ENCODE peak calls at places on chromosomes 7 and 10, in eight cellular contexts. E, N, L, P, H, Q, S and X are unnamed samples. For H3K4me1, the result is how much of the 10 kb centered on the place peaks cover.

GRCh38 chr10:119658274-119658673 is 7.1 kb downstream of the BAG3 start:
- DNase-seq in N (peak), S (no peak), Q (peak), L (no peak), E (peak), H (peak), P (peak), X (peak)

GRCh38 chr7:133975130-133975529 is 152.0 kb upstream of the LRGUK start:
- DNase-seq in N (no peak), Q (no peak), S (no peak), L (no peak), H (no peak), P (no peak), E (peak), X (no peak)

GRCh38 chr10:112374724-112375541 is 1.0 kb downstream of the ACSL5 start:
- DNase-seq in S (no peak), H (peak), E (no peak), L (peak), N (no peak), Q (no peak), P (no peak), X (no peak)

GRCh38 chr10:97356318-97356914 is 21.9 kb upstream of the FRAT2 start:
- DNase-seq in P (no peak), E (no peak), Q (no peak), H (no peak), L (no peak), N (no peak), S (no peak), X (no peak)

GRCh38 chr7:11206131-11206921 is 232.7 kb downstream of the PHF14 start:
- DNase-seq in S (no peak), H (no peak), N (no peak), L (no peak), P (no peak), Q (no peak), E (no peak), X (no peak)

GRCh38 chr10:71216751-71217265 is 4.4 kb downstream of the UNC5B start:
- DNase-seq in E (no peak), S (no peak), N (peak), Q (no peak), H (no peak), L (no peak), P (no peak), X (no peak)

GRCh38 chr7:137886706-137887105 is 39.9 kb upstream of the DGKI start:
- DNase-seq in H (no peak), P (no peak), S (no peak), E (peak), L (no peak), N (no peak), Q (no peak), X (no peak)

GRCh38 chr10:31698169-31698890 is 230.3 kb downstream of the ARHGAP12 start:
- DNase-seq in N (no peak), Q (no peak), H (no peak), S (no peak), L (no peak), P (no peak), E (peak), X (peak)

GRCh38 chr7:76358053-76358477 is 726 bp downstream of the YWHAG start:
- DNase-seq in L (no peak), N (peak), E (peak), P (peak), H (no peak), S (no peak), Q (peak), X (peak)

GRCh38 chr10:97090035-97090434 is 95.7 kb downstream of the SLIT1 start:
- DNase-seq in E (no peak), H (no peak), N (no peak), Q (no peak), L (no peak), S (no peak), P (no peak), X (no peak)

GRCh38 chr10:79242620-79243152 is 104.6 kb upstream of the PPIF start:
- DNase-seq in N (peak), P (peak), H (peak), S (no peak), Q (peak), L (peak), E (peak), X (peak)

GRCh38 chr7:27586825-27587224 is 75.9 kb downstream of the HIBADH start:
- DNase-seq in L (no peak), Q (peak), N (no peak), E (no peak), H (no peak), S (no peak), P (peak), X (no peak)

GRCh38 chr7:11458736-11459483 is 373.1 kb downstream of the THSD7A start:
- DNase-seq in P (no peak), L (no peak), N (no peak), E (peak), Q (no peak), H (no peak), S (no peak), X (no peak)

GRCh38 chr10:77609781-77610272 is 27.8 kb downstream of the KCNMA1 start:
- DNase-seq in Q (no peak), H (no peak), L (no peak), S (no peak), N (no peak), E (peak), P (no peak), X (no peak)

GRCh38 chr7:158120313-158120712 is 467.3 kb downstream of the PTPRN2 start:
- DNase-seq in Q (no peak), L (no peak), S (no peak), E (no peak), H (no peak), P (no peak), N (no peak), X (no peak)

GRCh38 chr10:101336382-101336781 is 17.6 kb upstream of the BTRC start:
- DNase-seq in E (no peak), L (no peak), P (no peak), H (no peak), N (no peak), S (no peak), Q (no peak), X (no peak)

GRCh38 chr10:61789031-61789430 is 112.5 kb upstream of the ARID5B start:
- DNase-seq in E (no peak), S (no peak), L (no peak), P (no peak), N (no peak), Q (no peak), H (no peak), X (no peak)

GRCh38 chr7:132296820-132297219 is 279.4 kb downstream of the PLXNA4 start:
- DNase-seq in L (no peak), N (no peak), P (no peak), S (no peak), Q (no peak), H (no peak), E (no peak), X (no peak)

GRCh38 chr7:158248816-158249215 is 338.8 kb downstream of the PTPRN2 start:
- DNase-seq in S (no peak), Q (no peak), H (no peak), E (no peak), L (no peak), N (no peak), P (no peak), X (no peak)

GRCh38 chr7:34991938-34992840 is 45.1 kb downstream of the DPY19L1 start:
- DNase-seq in H (no peak), E (peak), S (no peak), N (no peak), P (no peak), L (peak), Q (peak), X (peak)

DNA sequence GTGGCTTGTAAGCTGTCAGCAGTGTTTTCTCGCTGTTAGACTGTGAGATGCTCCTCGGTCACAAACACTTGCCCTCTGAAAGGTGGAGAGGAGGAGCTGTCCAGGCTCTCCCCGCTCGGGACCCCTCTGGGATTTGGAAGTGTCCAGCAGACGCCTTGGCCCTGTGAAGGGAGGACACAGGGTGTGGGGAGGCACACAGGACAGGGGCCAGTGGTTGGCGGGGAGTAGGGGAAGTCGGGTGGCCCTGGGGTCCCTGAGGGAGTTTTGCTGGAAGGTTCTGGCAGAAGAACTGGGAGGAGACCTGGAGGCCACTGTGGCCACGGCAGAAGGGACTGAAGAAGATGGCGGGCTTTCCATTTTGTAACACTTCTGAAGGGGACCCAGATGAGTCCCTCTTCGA is 47.2 kb upstream of the DPYSL4 start:
- DNase-seq in S (no peak), L (no peak), P (peak), E (no peak), N (no peak), Q (peak), H (no peak), X (no peak)
- H3K4me3 ChIP-seq in S (no peak), L (no peak), P (no peak), E (no peak), N (no peak), Q (no peak), H (no peak), X (no peak)

GRCh38 chr10:127948791-127949190 is 41.9 kb downstream of the PTPRE start:
- DNase-seq in E (no peak), Q (no peak), H (no peak), S (no peak), L (no peak), P (no peak), N (no peak), X (no peak)
- H3K4me1 ChIP-seq in E (under half), Q (under half), H (under half), S (under half), L (under half), P (under half), N (under half), X (under half)

GRCh38 chr7:47535704-47536628 is 45.9 kb downstream of the TNS3 start:
- DNase-seq in H (no peak), L (no peak), N (no peak), S (no peak), P (no peak), E (no peak), Q (peak), X (no peak)
- H3K4me3 ChIP-seq in H (peak), L (no peak), N (peak), S (no peak), P (no peak), E (no peak), Q (no peak), X (no peak)

DNA sequence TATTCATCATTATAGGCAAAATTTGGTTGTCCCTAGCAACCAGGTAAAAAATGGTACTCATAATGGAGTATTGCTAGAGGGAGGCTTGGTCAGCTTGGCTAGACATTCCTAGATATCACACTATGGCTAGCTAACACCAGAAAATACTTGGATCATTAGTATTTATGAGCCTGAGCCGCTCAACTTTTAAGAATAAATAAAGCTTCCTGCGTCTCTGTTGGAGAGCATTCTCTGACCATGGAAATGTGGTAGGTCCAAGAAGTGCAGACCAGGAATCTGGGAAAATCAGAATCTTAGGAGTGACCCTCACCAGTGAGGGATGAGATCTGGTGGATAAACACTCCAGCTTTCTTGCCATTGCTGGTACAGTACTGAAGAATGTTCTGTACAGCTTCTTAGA is 157.6 kb upstream of the AGR3 start:
- DNase-seq in E (no peak), L (no peak), N (no peak), P (no peak), S (no peak), Q (no peak), H (no peak), X (no peak)
- H3K4me1 ChIP-seq in E (under half), L (under half), N (under half), P (under half), S (under half), Q (under half), H (under half), X (under half)